ENCODE peak calls at places on chromosomes 16 and 17, in six cellular contexts. N, V, O, E, W and M are unnamed samples.

GRCh38 chr17:31722251-31723056 is 136.6 kb downstream of the COPRS start:
- DNase-seq in N (no peak), W (no peak), V (no peak), O (peak), E (no peak), M (no peak)

GRCh38 chr16:73145166-73145565 is 97.2 kb upstream of the ZFHX3 start:
- DNase-seq in W (no peak), O (no peak), E (no peak), N (no peak), V (peak), M (no peak)

GRCh38 chr16:71526111-71526998 is at the start of gene CHST4:
- DNase-seq in O (peak), E (peak), N (no peak), W (no peak), V (peak), M (peak)

GRCh38 chr17:10421211-10421610 is 539 bp downstream of the MYH8 start:
- DNase-seq in V (no peak), N (no peak), W (no peak), E (no peak), O (no peak), M (no peak)

GRCh38 chr17:19421926-19422325 is 10.9 kb downstream of the RNF112 start:
- DNase-seq in W (no peak), V (no peak), E (no peak), O (no peak), N (no peak), M (no peak)

GRCh38 chr17:81959362-81960129 is 1.4 kb downstream of the NOTUM start:
- DNase-seq in W (peak), E (no peak), O (peak), V (peak), N (no peak), M (peak)

GRCh38 chr17:67628580-67629013 is 89.1 kb upstream of the NOL11 start:
- DNase-seq in E (peak), W (peak), O (no peak), N (no peak), V (peak), M (no peak)

GRCh38 chr16:35711958-35712357 is 2252.5 kb downstream of the TP53TG3F start:
- DNase-seq in E (no peak), W (no peak), N (no peak), V (no peak), O (no peak), M (no peak)

GRCh38 chr17:8003594-8004181 is 1.3 kb downstream of the GUCY2D start:
- DNase-seq in W (no peak), E (no peak), V (peak), O (no peak), N (no peak), M (no peak)

GRCh38 chr17:35082073-35082657 is 18.7 kb upstream of the RFFL start:
- DNase-seq in O (peak), N (no peak), V (no peak), W (peak), E (no peak), M (no peak)

GRCh38 chr17:28216528-28216927 is 102.5 kb upstream of the TMEM97 start:
- DNase-seq in O (peak), N (no peak), W (no peak), E (no peak), V (no peak), M (no peak)

GRCh38 chr17:77049440-77049839 is 91.3 kb upstream of the SEC14L1 start:
- DNase-seq in V (no peak), N (no peak), E (no peak), W (no peak), O (no peak), M (no peak)

GRCh38 chr17:78372811-78373210 is 5.6 kb upstream of the PGS1 start:
- DNase-seq in O (no peak), W (no peak), N (no peak), V (no peak), E (no peak), M (no peak)

GRCh38 chr17:7686221-7687071 is 844 bp downstream of the TP53 start:
- DNase-seq in O (peak), E (no peak), N (peak), W (peak), V (peak), M (peak)

GRCh38 chr16:86298166-86299131 is 211.9 kb upstream of the FOXF1 start:
- DNase-seq in E (no peak), N (no peak), V (no peak), W (no peak), O (peak), M (no peak)

GRCh38 chr17:60158751-60159478 is 9.1 kb downstream of the CA4 start:
- DNase-seq in O (peak), W (peak), V (no peak), E (no peak), N (no peak), M (no peak)

GRCh38 chr16:28292731-28293588 is 635 bp downstream of the SBK1 start:
- DNase-seq in E (no peak), N (no peak), V (peak), W (peak), O (no peak), M (no peak)

GRCh38 chr16:57025941-57026777 is 36.8 kb downstream of the NLRC5 start:
- DNase-seq in V (no peak), W (no peak), O (no peak), N (no peak), E (no peak), M (no peak)

GRCh38 chr17:66777689-66778225 is 57.2 kb upstream of the CACNG5 start:
- DNase-seq in N (no peak), E (peak), V (peak), W (no peak), O (peak), M (no peak)

GRCh38 chr17:6639651-6640535 is 618 bp downstream of the KIAA0753 start:
- DNase-seq in O (peak), E (no peak), N (no peak), W (no peak), V (peak), M (peak)

DNA sequence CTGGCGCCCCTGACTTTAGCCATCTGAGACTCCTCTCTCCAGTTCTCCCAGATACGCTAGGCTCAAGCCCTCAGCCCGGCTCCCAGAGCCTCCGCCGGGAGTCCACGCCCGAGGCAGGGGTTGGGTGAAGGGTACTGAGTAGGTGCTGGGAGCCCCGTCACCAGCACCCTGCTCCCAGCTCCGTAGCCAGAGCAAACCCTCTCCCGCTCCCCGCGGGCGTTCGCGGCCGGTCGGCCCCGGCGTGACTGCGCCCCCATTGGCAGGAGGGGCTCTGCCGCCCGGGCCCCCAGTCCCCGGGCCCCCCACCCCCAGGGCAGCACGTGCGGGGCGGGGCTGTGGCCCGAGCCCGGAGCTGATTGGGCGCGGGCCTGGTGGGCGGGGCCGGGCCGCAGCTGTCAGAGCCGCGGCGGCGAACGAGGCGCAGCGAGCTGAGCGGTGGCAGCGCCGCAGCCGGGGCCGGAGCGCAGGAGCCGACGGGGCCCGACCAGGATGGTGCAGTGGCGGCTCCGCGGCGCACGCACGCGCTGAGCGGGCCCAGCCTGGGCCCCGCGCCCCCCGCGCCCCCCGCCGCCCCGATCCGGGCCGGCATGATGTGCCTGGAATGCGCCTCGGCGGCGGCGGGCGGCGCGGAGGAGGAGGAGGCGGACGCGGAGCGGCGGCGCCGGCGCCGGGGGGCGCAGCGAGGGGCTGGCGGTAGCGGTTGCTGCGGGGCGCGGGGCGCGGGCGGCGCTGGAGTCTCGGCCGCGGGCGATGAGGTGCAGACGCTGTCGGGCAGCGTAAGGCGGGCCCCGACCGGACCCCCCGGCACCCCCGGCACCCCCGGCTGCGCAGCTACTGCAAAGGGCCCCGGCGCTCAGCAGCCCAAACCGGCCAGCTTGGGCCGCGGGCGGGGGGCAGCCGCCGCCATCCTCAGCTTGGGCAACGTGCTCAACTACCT is at the start of gene SPNS2:
- DNase-seq in W (peak), E (no peak), V (peak), O (peak), N (no peak), M (peak)
- TF ChIP-seq USF2 in W (no peak), E (no peak), V (peak), O (peak), N (no peak), M (no peak)

GRCh38 chr16:50765246-50765645 is 23.4 kb downstream of the CYLD start:
- DNase-seq in V (no peak), O (no peak), E (no peak), W (no peak), N (no peak), M (no peak)
- TF ChIP-seq USF2 in V (no peak), O (no peak), E (no peak), W (no peak), N (no peak), M (no peak)

DNA sequence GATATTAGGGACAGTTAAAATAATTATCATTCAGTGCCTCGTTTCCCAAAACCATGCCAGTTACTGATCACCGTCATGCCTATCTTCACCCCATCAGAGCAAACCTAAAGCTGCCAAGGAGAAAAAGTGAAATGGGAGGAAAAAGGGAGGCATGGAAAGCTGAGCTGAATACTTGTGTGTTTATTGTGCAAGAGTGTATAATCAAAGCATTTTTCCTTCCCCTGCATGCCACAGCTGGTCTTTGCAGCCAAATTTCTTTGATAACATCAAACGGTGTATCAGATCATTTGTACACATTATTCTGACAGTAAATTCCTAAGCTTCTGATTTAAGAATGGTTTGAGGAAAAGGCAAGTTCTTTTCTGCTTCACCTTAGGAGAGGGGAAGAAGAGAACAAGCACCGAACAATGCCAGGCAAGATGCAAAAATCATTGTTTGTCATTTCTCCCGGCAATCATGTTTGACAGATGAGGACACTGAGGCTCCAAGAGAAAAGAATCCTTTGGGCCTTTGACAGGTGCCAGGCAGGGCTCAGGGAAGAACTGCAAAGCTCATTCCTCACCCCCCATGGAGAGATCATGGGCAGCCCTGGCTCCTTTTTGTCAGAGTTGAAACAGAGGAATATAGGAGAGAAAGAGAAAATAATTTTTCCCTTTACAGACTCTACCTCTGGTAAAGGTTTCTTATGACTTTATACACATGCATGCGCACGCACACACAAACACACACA is 51.4 kb upstream of the ARHGAP44 start:
- DNase-seq in N (no peak), V (no peak), O (peak), E (no peak), W (no peak), M (no peak)
- TF ChIP-seq USF2 in N (no peak), V (no peak), O (no peak), E (no peak), W (no peak), M (no peak)

GRCh38 chr17:64209356-64209941 is 53.6 kb downstream of the TEX2 start:
- DNase-seq in V (no peak), N (no peak), O (no peak), W (no peak), E (no peak), M (no peak)

GRCh38 chr17:64205804-64206203 is 57.3 kb downstream of the TEX2 start:
- DNase-seq in N (no peak), O (peak), W (no peak), V (no peak), E (no peak), M (no peak)

GRCh38 chr17:64212122-64212521 is 50.9 kb downstream of the TEX2 start:
- DNase-seq in N (no peak), E (no peak), O (peak), W (no peak), V (no peak), M (no peak)

GRCh38 chr17:64213995-64214507 is 49.0 kb downstream of the TEX2 start:
- DNase-seq in N (no peak), E (no peak), V (no peak), O (no peak), W (no peak), M (no peak)

GRCh38 chr17:64209983-64210382 is 53.1 kb downstream of the TEX2 start:
- DNase-seq in W (no peak), N (no peak), V (no peak), O (no peak), E (no peak), M (no peak)
- TF ChIP-seq USF2 in W (no peak), N (no peak), V (no peak), O (no peak), E (no peak), M (no peak)